ENCODE peak calls at places on chromosomes 5 and 9, in six cellular contexts. B, O, L, F, A and R are unnamed samples.

GRCh38 chr9:88161144-88161543 is 22.9 kb upstream of the SPATA31C2 start:
- DNase-seq in A (no peak), B (no peak), F (no peak), O (no peak), L (peak), R (no peak)

GRCh38 chr5:168472329-168472728 is 13.9 kb upstream of the RARS1 start:
- DNase-seq in A (peak), B (peak), F (no peak), L (peak), O (no peak), R (peak)

GRCh38 chr5:37370550-37370863 is 399 bp downstream of the NUP155 start:
- DNase-seq in L (no peak), O (no peak), B (no peak), F (no peak), A (no peak), R (no peak)

GRCh38 chr5:142644640-142645361 is 41.1 kb downstream of the FGF1 start:
- DNase-seq in L (no peak), O (peak), F (no peak), A (peak), B (peak), R (peak)

GRCh38 chr9:95874989-95875304 is 544 bp upstream of the ERCC6L2 start:
- DNase-seq in A (no peak), L (peak), F (peak), O (peak), B (peak), R (peak)

GRCh38 chr5:56078675-56079500 is 84.1 kb upstream of the IL6ST start:
- DNase-seq in O (no peak), F (no peak), L (no peak), B (no peak), A (no peak), R (no peak)

GRCh38 chr5:115843444-115844130 is 1.9 kb downstream of the AP3S1 start:
- DNase-seq in O (no peak), B (no peak), A (no peak), L (no peak), F (no peak), R (no peak)

GRCh38 chr5:989961-990530 is 18.6 kb upstream of the NKD2 start:
- DNase-seq in O (no peak), F (no peak), A (no peak), L (peak), B (no peak), R (no peak)

GRCh38 chr9:130805510-130806387 is 29.3 kb upstream of the ABL1 start:
- DNase-seq in B (peak), A (no peak), F (no peak), O (no peak), L (no peak), R (peak)

GRCh38 chr5:158590936-158591863 is 508.5 kb downstream of the EBF1 start:
- DNase-seq in O (no peak), B (peak), A (peak), L (no peak), F (no peak), R (peak)

GRCh38 chr9:114261026-114261425 is 61.9 kb upstream of the ORM1 start:
- DNase-seq in F (no peak), B (no peak), O (no peak), L (no peak), A (no peak), R (no peak)

GRCh38 chr9:94908041-94908563 is 181.6 kb downstream of the AOPEP start:
- DNase-seq in A (no peak), L (no peak), B (no peak), O (no peak), F (no peak), R (peak)

GRCh38 chr5:43104102-43104501 is 16.6 kb upstream of the ZNF131 start:
- DNase-seq in B (peak), A (no peak), O (no peak), L (peak), F (no peak), R (no peak)

GRCh38 chr9:134474058-134474370 is 147.8 kb downstream of the RXRA start:
- DNase-seq in B (peak), O (no peak), F (no peak), A (no peak), L (no peak), R (peak)

GRCh38 chr9:133684461-133685361 is 48.5 kb downstream of the DBH start:
- DNase-seq in O (no peak), L (no peak), A (no peak), B (no peak), F (no peak), R (no peak)

GRCh38 chr5:91122663-91123062 is 260.5 kb downstream of the ARRDC3 start:
- DNase-seq in L (no peak), B (no peak), F (no peak), O (no peak), A (no peak), R (no peak)